ENCODE peak calls at places on chromosomes 7 and 10, in six cellular contexts. O, P, L, G, F and U are unnamed samples.

GRCh38 chr7:3415730-3416366 is 114.8 kb downstream of the SDK1 start:
- DNase-seq in G (no peak), F (peak; percentile 52), L (no peak), O (no peak), P (no peak), U (peak; percentile 29)

GRCh38 chr7:108196004-108196403 is 65.8 kb upstream of the LAMB4 start:
- DNase-seq in F (no peak), P (no peak), O (peak; percentile 70), G (no peak), L (peak; percentile 54), U (no peak)

GRCh38 chr7:99808766-99809165 is 19.0 kb upstream of the CYP3A43 start:
- DNase-seq in P (no peak), L (no peak), G (no peak), F (no peak), O (no peak), U (no peak)

GRCh38 chr7:156614434-156615264 is 25.9 kb upstream of the RNF32 start:
- DNase-seq in F (no peak), P (no peak), O (no peak), G (no peak), L (no peak), U (peak; percentile 31)

GRCh38 chr10:86758231-86759072 is 2.0 kb downstream of the BMPR1A start:
- DNase-seq in P (no peak), G (no peak), L (peak; percentile 34), F (peak; percentile 33), O (peak; percentile 46), U (no peak)

GRCh38 chr7:142739927-142740492 is 9.3 kb upstream of the PRSS1 start:
- DNase-seq in F (no peak), L (no peak), G (no peak), P (no peak), O (no peak), U (no peak)

GRCh38 chr7:128833148-128833938 is 3.1 kb downstream of the FLNC start:
- DNase-seq in G (no peak), O (peak; percentile 92), F (no peak), L (peak; percentile 90), P (peak; percentile 47), U (no peak)

GRCh38 chr10:48511066-48511854 is 93.6 kb downstream of the ARHGAP22 start:
- DNase-seq in O (no peak), F (no peak), P (no peak), G (no peak), L (no peak), U (no peak)

GRCh38 chr7:131629203-131629871 is 72.9 kb upstream of the PODXL start:
- DNase-seq in O (peak; percentile 51), P (no peak), L (peak; percentile 68), F (peak; percentile 70), G (no peak), U (no peak)

GRCh38 chr10:106513328-106513727 is 651.2 kb downstream of the SORCS1 start:
- DNase-seq in P (no peak), G (no peak), L (peak; percentile 39), O (no peak), F (peak; percentile 16), U (peak; percentile 90)

GRCh38 chr7:149252378-149252777 is 9.6 kb upstream of the ZNF783 start:
- DNase-seq in P (no peak), O (no peak), L (no peak), G (no peak), F (no peak), U (no peak)

GRCh38 chr7:104137511-104137910 is 70.3 kb downstream of the ORC5 start:
- DNase-seq in F (no peak), P (no peak), G (no peak), O (no peak), L (no peak), U (no peak)

GRCh38 chr10:113616244-113617074 is 47.4 kb downstream of the NRAP start:
- DNase-seq in G (peak; percentile 36), P (peak; percentile 32), F (no peak), O (peak; percentile 24), L (peak; percentile 7), U (no peak)

GRCh38 chr10:129883637-129884389 is 80.3 kb downstream of the EBF3 start:
- DNase-seq in P (no peak), G (no peak), F (no peak), L (no peak), O (no peak), U (no peak)

GRCh38 chr10:48459270-48460147 is 145.4 kb downstream of the ARHGAP22 start:
- DNase-seq in G (no peak), O (no peak), P (peak; percentile 34), F (no peak), L (no peak), U (no peak)

GRCh38 chr7:96118449-96119001 is 203.4 kb downstream of the SLC25A13 start:
- DNase-seq in G (no peak), O (no peak), P (peak; percentile 48), L (peak; percentile 11), F (no peak), U (no peak)

GRCh38 chr7:151658778-151659177 is 139.1 kb upstream of the RHEB start:
- DNase-seq in F (no peak), L (peak; percentile 41), O (peak; percentile 51), G (no peak), P (no peak), U (no peak)

GRCh38 chr10:68562666-68563522 is 2.8 kb downstream of the TET1 start:
- DNase-seq in P (peak; percentile 66), F (no peak), G (peak; percentile 15), L (peak; percentile 63), O (peak; percentile 70), U (no peak)

GRCh38 chr10:78255796-78256638 is 222.4 kb downstream of the RPS24 start:
- DNase-seq in G (no peak), L (peak; percentile 97), F (peak; percentile 92), P (peak; percentile 86), O (peak; percentile 99), U (no peak)

GRCh38 chr7:155530601-155531000 is 15.8 kb downstream of the CNPY1 start:
- DNase-seq in P (no peak), G (no peak), F (no peak), L (no peak), O (no peak), U (no peak)

GRCh38 chr10:32985781-32986350 is 27.8 kb upstream of the ITGB1 start:
- DNase-seq in P (no peak), F (no peak), O (peak; percentile 97), L (peak; percentile 97), G (no peak), U (no peak)

GRCh38 chr7:147915781-147916180 is 674.8 kb upstream of the C7orf33 start:
- DNase-seq in P (peak; percentile 82), L (no peak), O (no peak), F (no peak), G (no peak), U (no peak)

GRCh38 chr10:78886129-78886528 is 182.6 kb upstream of the ZMIZ1 start:
- DNase-seq in G (no peak), F (no peak), O (no peak), L (no peak), P (no peak), U (no peak)

GRCh38 chr10:29250066-29250465 is 38.8 kb upstream of the LYZL1 start:
- DNase-seq in G (no peak), F (no peak), O (no peak), P (no peak), L (no peak), U (no peak)

GRCh38 chr7:923108-924041 is 31.1 kb downstream of the ADAP1 start:
- DNase-seq in O (no peak), P (no peak), F (no peak), G (peak; percentile 36), L (peak; percentile 25), U (no peak)

GRCh38 chr7:27605283-27605682 is 57.4 kb downstream of the HIBADH start:
- DNase-seq in G (no peak), P (no peak), O (no peak), F (no peak), L (no peak), U (no peak)

GRCh38 chr10:29392376-29393021 is 103.6 kb downstream of the LYZL1 start:
- DNase-seq in O (peak; percentile 41), G (peak; percentile 59), L (peak; percentile 49), F (peak; percentile 38), P (no peak), U (peak; percentile 31)

GRCh38 chr10:85784792-85785191 is 581.8 kb downstream of the GRID1 start:
- DNase-seq in O (no peak), F (no peak), G (no peak), L (no peak), P (no peak), U (no peak)